ENCODE peak calls at places on chromosomes 3 and 15, in six cellular contexts. Q is H1, T is neuronal stem cell, U is IMR-90, H is mesenchymal stem cell, Z is trophoblast cell. B is an unnamed sample. For H3K79me1, the result is how much of the 10 kb centered on the place peaks cover.

GRCh38 chr15:32733276-32733675 is 15.5 kb downstream of the GREM1 start:
- DNase-seq in U (no peak), Z (no peak), T (no peak), Q (no peak), H (no peak), B (no peak)

GRCh38 chr3:113532698-113533533 is 561 bp downstream of the SIDT1 start:
- DNase-seq in Q (no peak), T (peak), H (peak), U (no peak), Z (no peak), B (peak)

GRCh38 chr3:48927928-48928327 is 9.3 kb downstream of the ARIH2 start:
- DNase-seq in H (no peak), Z (no peak), T (no peak), U (no peak), Q (no peak), B (no peak)

GRCh38 chr3:54837964-54838363 is 89.9 kb downstream of the LRTM1 start:
- DNase-seq in T (no peak), Z (no peak), U (peak), Q (no peak), H (peak), B (no peak)

GRCh38 chr3:171165986-171166385 is 139.5 kb upstream of the SLC2A2 start:
- DNase-seq in Z (no peak), U (no peak), H (no peak), Q (no peak), T (no peak), B (no peak)

GRCh38 chr3:127101411-127102067 is 91.4 kb upstream of the PRR23E start:
- DNase-seq in Z (no peak), U (no peak), H (no peak), Q (no peak), T (no peak), B (no peak)

GRCh38 chr3:64291345-64291744 is 66.1 kb upstream of the PRICKLE2 start:
- DNase-seq in H (peak), U (peak), Q (no peak), T (no peak), Z (peak), B (no peak)

GRCh38 chr15:77064539-77065308 is 6.2 kb downstream of the TSPAN3 start:
- DNase-seq in Q (no peak), Z (peak), T (no peak), U (peak), H (peak), B (no peak)

GRCh38 chr3:39990532-39990931 is 181.1 kb downstream of the MYRIP start:
- DNase-seq in Z (peak), Q (no peak), H (peak), T (peak), U (peak), B (peak)

GRCh38 chr3:126130981-126131750 is 47.2 kb upstream of the SLC41A3 start:
- DNase-seq in U (no peak), Z (no peak), Q (no peak), T (no peak), H (no peak), B (no peak)

GRCh38 chr3:79598594-79598993 is 169.2 kb downstream of the ROBO1 start:
- DNase-seq in Q (peak), T (no peak), H (no peak), U (no peak), Z (no peak), B (no peak)

GRCh38 chr3:111627092-111627491 is 31.9 kb upstream of the ZBED2 start:
- DNase-seq in T (no peak), U (peak), Q (no peak), H (peak), Z (no peak), B (no peak)

GRCh38 chr3:125401402-125401801 is 26.3 kb upstream of the ZNF148 start:
- DNase-seq in H (no peak), Z (peak), U (peak), T (no peak), Q (no peak), B (peak)

GRCh38 chr3:143952569-143953069 is 19.0 kb upstream of the DIPK2A start:
- DNase-seq in H (no peak), Z (no peak), Q (no peak), T (no peak), U (no peak), B (peak)

GRCh38 chr3:8635625-8636024 is 9.0 kb downstream of the SSUH2 start:
- DNase-seq in Z (no peak), U (no peak), Q (no peak), H (no peak), T (no peak), B (peak)

GRCh38 chr15:78207641-78208340 is 26.6 kb downstream of the ACSBG1 start:
- DNase-seq in U (no peak), Z (no peak), H (no peak), Q (no peak), T (no peak), B (no peak)

GRCh38 chr3:183954875-183955274 is 62.8 kb downstream of the ABCC5 start:
- DNase-seq in H (no peak), Q (peak), U (no peak), T (no peak), Z (no peak), B (peak)

GRCh38 chr15:25060996-25061620 is 106.3 kb downstream of the SNRPN start:
- DNase-seq in Q (no peak), U (no peak), T (no peak), Z (no peak), H (no peak), B (no peak)

GRCh38 chr3:148146241-148146640 is 551.5 kb upstream of the AGTR1 start:
- DNase-seq in Z (no peak), T (no peak), Q (no peak), H (no peak), U (no peak), B (no peak)

GRCh38 chr3:154981201-154981600 is 98.9 kb upstream of the MME start:
- DNase-seq in Q (no peak), T (no peak), Z (peak), U (peak), H (no peak), B (no peak)

GRCh38 chr15:29669823-29670222 is 152.4 kb downstream of the TJP1 start:
- DNase-seq in H (peak), T (no peak), U (peak), Q (no peak), Z (peak), B (no peak)

GRCh38 chr15:59278120-59278519 is 71.5 kb downstream of the LDHAL6B start:
- DNase-seq in U (no peak), Q (no peak), T (no peak), H (no peak), Z (no peak), B (no peak)

GRCh38 chr15:65857718-65858402 is 11.4 kb upstream of the RAB11A start:
- DNase-seq in Q (no peak), H (no peak), T (no peak), U (no peak), Z (no peak), B (peak)

GRCh38 chr15:48966595-48967301 is 3.0 kb upstream of the SHC4 start:
- DNase-seq in T (no peak), U (peak), H (peak), Q (no peak), Z (no peak), B (no peak)

GRCh38 chr15:85543741-85544155 is 163.3 kb downstream of the AKAP13 start:
- DNase-seq in Z (no peak), U (no peak), T (no peak), H (no peak), Q (peak), B (peak)

GRCh38 chr15:87348746-87349145 is 907.8 kb downstream of the NTRK3 start:
- DNase-seq in Q (no peak), Z (peak), T (no peak), U (peak), H (peak), B (peak)

GRCh38 chr3:188687389-188687788 is 484.4 kb upstream of the TPRG1 start:
- DNase-seq in T (no peak), U (peak), Z (no peak), H (peak), Q (no peak), B (peak)

GRCh38 chr3:196619213-196619612 is 20.3 kb upstream of the NRROS start:
- DNase-seq in Q (no peak), U (no peak), T (peak), Z (no peak), H (peak), B (no peak)

GRCh38 chr3:86995537-86995936 is 4.6 kb upstream of the VGLL3 start:
- DNase-seq in H (peak), Z (peak), T (no peak), Q (no peak), U (peak), B (peak)

GRCh38 chr3:155012584-155012983 is 67.5 kb upstream of the MME start:
- DNase-seq in Q (no peak), U (no peak), H (no peak), T (no peak), Z (peak), B (no peak)

GRCh38 chr3:102299125-102299877 is 135.5 kb upstream of the ZPLD1 start:
- DNase-seq in U (no peak), Q (no peak), T (no peak), Z (no peak), H (no peak), B (no peak)

GRCh38 chr15:76963596-76963995 is 31.3 kb upstream of the PSTPIP1 start:
- DNase-seq in Z (no peak), H (no peak), T (no peak), Q (no peak), U (no peak), B (peak)

GRCh38 chr3:50574280-50574831 is 5.0 kb downstream of the HEMK1 start:
- DNase-seq in H (no peak), Z (no peak), T (no peak), U (no peak), Q (no peak), B (no peak)

DNA sequence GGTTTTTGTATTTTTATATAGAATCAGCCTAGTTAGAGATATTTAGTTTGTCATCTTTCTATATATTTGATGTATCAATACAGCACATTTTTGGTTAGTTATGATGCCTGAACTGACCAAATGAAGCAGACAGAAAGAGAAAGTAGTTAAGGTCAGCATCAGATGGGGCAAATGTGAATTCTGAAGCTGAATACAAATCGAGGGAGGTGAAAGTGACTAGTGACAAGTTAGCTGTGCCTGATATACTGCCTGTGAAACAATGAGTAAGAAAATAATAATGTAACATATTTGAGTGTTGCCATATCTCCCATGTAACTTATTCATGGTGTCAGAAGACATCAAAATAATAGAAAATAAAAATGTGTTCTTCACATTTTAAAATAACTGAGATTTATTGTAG is 680.3 kb upstream of the SEMA6D start:
- DNase-seq in Q (no peak), T (no peak), U (no peak), H (no peak), Z (no peak), B (no peak)
- H3K4me3 ChIP-seq in Q (no peak), T (no peak), U (no peak), H (no peak), Z (no peak), B (no peak)

GRCh38 chr3:108200024-108200423 is 22.2 kb downstream of the IFT57 start:
- DNase-seq in Z (no peak), U (no peak), H (no peak), T (no peak), Q (no peak), B (no peak)

GRCh38 chr3:108202834-108203233 is 19.4 kb downstream of the IFT57 start:
- DNase-seq in T (no peak), H (no peak), Z (peak), Q (peak), U (peak), B (peak)

GRCh38 chr3:108202080-108202479 is 20.1 kb downstream of the IFT57 start:
- DNase-seq in Q (no peak), H (no peak), T (no peak), U (peak), Z (no peak), B (no peak)

GRCh38 chr3:108201258-108201657 is 21.0 kb downstream of the IFT57 start:
- DNase-seq in Q (no peak), U (no peak), H (no peak), T (no peak), Z (no peak), B (no peak)
- H2BK120ac ChIP-seq in Q (no peak), U (no peak), H (no peak), T (no peak), Z (no peak), B (no peak)

DNA sequence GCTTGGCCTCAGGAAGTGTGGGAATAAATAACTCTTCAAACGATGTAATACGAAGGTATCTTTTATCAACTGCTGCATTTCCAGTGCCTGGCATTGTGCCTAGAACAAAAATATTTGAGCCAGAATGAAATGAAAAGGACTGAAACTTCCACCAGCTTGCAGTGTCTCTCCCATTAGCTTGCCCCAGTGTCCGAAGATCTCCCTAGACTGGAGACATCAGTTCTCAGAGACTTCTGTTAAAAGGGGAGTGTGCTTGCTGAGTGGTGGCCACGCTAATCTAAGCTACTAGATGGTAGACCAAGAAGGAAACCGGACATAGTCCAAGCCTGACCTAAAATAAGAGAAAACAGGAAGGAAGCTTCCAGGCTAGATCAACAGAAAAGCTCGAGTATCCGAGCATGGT is 28.6 kb downstream of the KCNAB1 start:
- DNase-seq in Q (no peak), U (peak), H (no peak), T (no peak), Z (no peak), B (no peak)
- H3K79me1 ChIP-seq in Q (under half), U (under half), H (under half), T (under half), Z (under half), B (under half)

GRCh38 chr3:32844322-32844654 is 26.5 kb downstream of the TRIM71 start:
- DNase-seq in T (no peak), Q (no peak), H (no peak), U (no peak), Z (no peak), B (no peak)
- H3K4me3 ChIP-seq in T (no peak), Q (peak), H (no peak), U (no peak), Z (no peak), B (no peak)